ENCODE peak calls at places on chromosomes 6 and 20, in nine cellular contexts. A is HCT116, Q is uterus, B is lower leg skin, U is prostate gland, X is A549, P is endothelial cell of umbilical vein, Z is GM12891, G is ovary. H is an unnamed sample.

GRCh38 chr20:32585011-32585518 is at the start of gene NOL4L:
- DNase-seq in G (no peak), A (no peak), P (no peak), X (no peak), B (no peak), U (no peak), Q (peak), Z (no peak), H (peak)

GRCh38 chr6:107820571-107821261 is 3.4 kb downstream of the SCML4 start:
- DNase-seq in P (peak), Q (no peak), G (no peak), U (no peak), Z (no peak), A (no peak), X (no peak), B (no peak), H (no peak)

GRCh38 chr6:139853302-139853992 is 479.0 kb upstream of the CITED2 start:
- DNase-seq in U (no peak), Z (no peak), B (no peak), G (no peak), X (no peak), A (no peak), P (no peak), Q (no peak), H (no peak)

GRCh38 chr6:106745824-106746610 is 116.6 kb downstream of the QRSL1 start:
- DNase-seq in X (peak), Z (no peak), U (no peak), Q (no peak), G (no peak), P (no peak), B (no peak), A (no peak), H (no peak)

GRCh38 chr6:168188974-168189678 is 110.1 kb upstream of the FRMD1 start:
- DNase-seq in G (no peak), Q (peak), Z (no peak), X (no peak), A (no peak), P (no peak), B (peak), U (no peak), H (no peak)

GRCh38 chr6:17226766-17227338 is 54.3 kb upstream of the RBM24 start:
- DNase-seq in G (no peak), P (no peak), Z (no peak), Q (no peak), X (no peak), U (no peak), A (no peak), B (no peak), H (no peak)

GRCh38 chr20:44651507-44652373 is at the start of gene ADA:
- DNase-seq in Z (no peak), G (peak), X (peak), A (no peak), Q (peak), B (peak), P (peak), U (peak), H (peak)

GRCh38 chr6:121285041-121285440 is 49.2 kb downstream of the TBC1D32 start:
- DNase-seq in G (no peak), U (no peak), B (no peak), Q (no peak), P (no peak), X (peak), A (no peak), Z (no peak), H (no peak)

GRCh38 chr6:11769816-11770545 is 8.6 kb downstream of the ADTRP start:
- DNase-seq in X (no peak), Q (no peak), B (no peak), A (no peak), P (no peak), U (no peak), Z (no peak), G (no peak), H (no peak)

GRCh38 chr6:3403244-3404154 is 53.4 kb downstream of the SLC22A23 start:
- DNase-seq in Q (peak), Z (no peak), X (peak), G (peak), B (peak), P (peak), U (peak), A (no peak), H (no peak)

GRCh38 chr6:30954631-30955366 is 14.0 kb downstream of the MUCL3 start:
- DNase-seq in Q (no peak), B (no peak), A (no peak), X (no peak), U (no peak), G (no peak), P (no peak), Z (no peak), H (no peak)

GRCh38 chr6:146781836-146782235 is 183.1 kb downstream of the ADGB start:
- DNase-seq in A (no peak), P (no peak), Q (no peak), X (no peak), U (no peak), G (no peak), B (no peak), Z (no peak), H (no peak)

GRCh38 chr20:49400410-49400809 is 82.1 kb downstream of the KCNB1 start:
- DNase-seq in U (no peak), P (no peak), X (no peak), G (peak), A (no peak), Z (no peak), B (no peak), Q (peak), H (no peak)

GRCh38 chr20:10200329-10200728 is 18.3 kb upstream of the SNAP25 start:
- DNase-seq in X (no peak), Q (no peak), G (no peak), P (no peak), Z (no peak), A (no peak), B (no peak), U (no peak), H (no peak)

GRCh38 chr6:57104350-57104749 is 14.4 kb downstream of the ZNF451 start:
- DNase-seq in Q (no peak), G (no peak), B (no peak), X (no peak), Z (no peak), A (no peak), P (no peak), U (no peak), H (no peak)

GRCh38 chr20:50438986-50439407 is 71.2 kb upstream of the PTPN1 start:
- DNase-seq in Z (no peak), U (no peak), P (no peak), X (peak), B (no peak), A (peak), Q (no peak), G (no peak), H (no peak)

GRCh38 chr6:118993803-118994231 is 58.9 kb upstream of the MCM9 start:
- DNase-seq in B (no peak), X (no peak), A (no peak), G (no peak), P (no peak), Q (no peak), Z (no peak), U (no peak), H (no peak)

GRCh38 chr6:167153523-167153959 is 4.2 kb downstream of the GPR31 start:
- DNase-seq in A (no peak), P (peak), X (no peak), Q (no peak), Z (no peak), U (no peak), B (no peak), G (no peak), H (peak)

GRCh38 chr6:106728296-106728870 is 99.0 kb downstream of the QRSL1 start:
- DNase-seq in Q (no peak), U (no peak), A (no peak), B (no peak), Z (no peak), G (no peak), X (no peak), P (no peak), H (no peak)

GRCh38 chr20:61639200-61639599 is 387.1 kb downstream of the CDH4 start:
- DNase-seq in U (no peak), G (no peak), A (no peak), Z (no peak), X (no peak), B (no peak), P (no peak), Q (no peak), H (no peak)

GRCh38 chr6:80676386-80676785 is 569.9 kb downstream of the BCKDHB start:
- DNase-seq in G (no peak), U (no peak), X (no peak), P (no peak), Q (no peak), Z (no peak), B (no peak), A (no peak), H (no peak)

GRCh38 chr6:117613920-117614535 is 11.7 kb upstream of the GOPC start:
- DNase-seq in Q (no peak), U (no peak), X (no peak), Z (no peak), G (no peak), B (no peak), P (no peak), A (no peak), H (no peak)

GRCh38 chr6:71197770-71198169 is 90.8 kb upstream of the OGFRL1 start:
- DNase-seq in G (no peak), U (no peak), Q (no peak), Z (no peak), P (no peak), B (no peak), X (no peak), A (no peak), H (no peak)

GRCh38 chr20:57907131-57908083 is 197.6 kb upstream of the PMEPA1 start:
- DNase-seq in B (no peak), X (no peak), P (no peak), G (peak), A (no peak), Q (no peak), U (no peak), Z (no peak), H (no peak)

GRCh38 chr20:58753267-58753928 is 60.8 kb downstream of the NPEPL1 start:
- DNase-seq in G (no peak), X (no peak), A (no peak), Q (no peak), U (no peak), Z (no peak), P (no peak), B (peak), H (peak)

GRCh38 chr6:35065870-35066269 is 75.3 kb downstream of the TCP11 start:
- DNase-seq in Q (no peak), A (no peak), B (no peak), P (no peak), Z (no peak), U (no peak), G (no peak), X (no peak), H (no peak)

GRCh38 chr6:15897063-15897934 is 231.6 kb upstream of the MYLIP start:
- DNase-seq in Z (no peak), G (peak), P (peak), U (no peak), Q (peak), X (no peak), A (no peak), B (no peak), H (no peak)

GRCh38 chr6:45566882-45567281 is 189.1 kb upstream of the SUPT3H start:
- DNase-seq in B (no peak), G (no peak), Q (no peak), Z (no peak), P (no peak), U (no peak), X (no peak), A (peak), H (no peak)

GRCh38 chr20:6707231-6707870 is 60.1 kb upstream of the BMP2 start:
- DNase-seq in Z (no peak), A (no peak), P (no peak), X (no peak), G (no peak), U (no peak), B (no peak), Q (no peak), H (no peak)

GRCh38 chr6:33425668-33426577 is 6.1 kb downstream of the SYNGAP1 start:
- DNase-seq in B (peak), A (peak), P (peak), U (peak), Q (peak), Z (peak), G (peak), X (peak), H (peak)

DNA sequence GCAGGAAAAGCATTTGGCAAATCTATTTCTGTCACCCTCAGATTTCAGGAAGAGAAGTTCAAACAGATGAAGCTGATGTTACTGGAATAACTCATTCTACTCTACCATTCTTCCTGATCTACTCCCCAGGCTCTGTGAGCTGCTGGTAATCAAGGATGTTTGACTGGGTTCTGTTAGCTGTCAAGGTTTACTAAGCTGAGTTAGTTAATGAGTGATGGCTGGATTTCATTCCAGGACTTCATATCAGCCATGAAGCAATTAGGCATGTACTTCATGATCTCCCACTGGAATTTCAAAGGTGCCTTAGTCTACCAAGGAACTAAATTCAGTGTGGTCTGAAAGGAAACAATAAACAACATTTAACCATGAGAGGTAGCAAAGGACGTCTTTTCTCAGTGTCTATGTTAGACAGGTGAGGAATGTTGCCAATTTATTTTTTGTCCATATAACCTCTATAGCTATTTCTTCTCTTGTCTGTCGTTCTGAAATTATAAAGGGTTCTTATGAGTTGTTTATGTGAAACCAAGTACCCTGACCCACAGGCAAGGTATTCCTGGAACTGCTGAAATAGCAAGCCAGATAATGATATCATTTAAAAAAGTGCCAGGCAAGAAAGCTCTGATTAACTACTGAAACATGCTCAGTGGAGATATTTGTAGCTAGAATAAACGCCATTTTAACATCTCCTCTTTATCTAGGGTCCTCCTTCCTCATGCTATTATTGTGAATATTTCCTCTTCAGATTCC is 112.9 kb downstream of the BACH2 start:
- DNase-seq in X (no peak), G (no peak), Z (no peak), U (no peak), Q (no peak), P (no peak), B (no peak), A (no peak), H (no peak)
- TF ChIP-seq POLR2A in X (no peak), G (no peak), Z (no peak), U (no peak), Q (no peak), P (no peak), B (no peak), A (no peak), H (no peak)

GRCh38 chr6:29426654-29427053 is 11.9 kb downstream of the OR12D1 start:
- DNase-seq in B (no peak), X (peak), A (no peak), P (no peak), Q (no peak), Z (no peak), U (no peak), G (no peak), H (no peak)
- TF ChIP-seq POLR2A in B (no peak), X (no peak), A (no peak), P (no peak), Q (no peak), Z (no peak), U (no peak), G (no peak), H (no peak)

GRCh38 chr6:27836080-27836782 is 76.0 kb downstream of the OR2B2 start:
- DNase-seq in Q (no peak), A (no peak), B (no peak), G (no peak), P (peak), X (no peak), U (no peak), Z (no peak), H (no peak)

GRCh38 chr6:27836783-27837635 is 75.2 kb downstream of the OR2B2 start:
- DNase-seq in Z (no peak), B (peak), G (peak), X (peak), Q (peak), A (peak), P (peak), U (peak), H (peak)

GRCh38 chr6:27839303-27840081 is 72.7 kb downstream of the OR2B2 start:
- DNase-seq in X (peak), B (no peak), Z (no peak), U (peak), Q (peak), G (peak), P (peak), A (no peak), H (no peak)

GRCh38 chr6:27840572-27840971 is 71.6 kb downstream of the OR2B2 start:
- DNase-seq in Z (no peak), Q (no peak), P (no peak), A (no peak), U (no peak), G (no peak), X (no peak), B (no peak), H (no peak)

GRCh38 chr6:27837636-27838512 is 74.3 kb downstream of the OR2B2 start:
- DNase-seq in Q (peak), X (peak), P (peak), B (peak), A (peak), U (peak), Z (peak), G (peak), H (peak)
- TF ChIP-seq POLR2A in Q (peak), X (peak), P (peak), B (no peak), A (peak), U (peak), Z (no peak), G (peak), H (peak)

GRCh38 chr20:53304146-53304545 is 289.5 kb downstream of the ZNF217 start:
- DNase-seq in B (no peak), X (no peak), P (no peak), G (no peak), Z (no peak), A (no peak), U (no peak), Q (no peak), H (no peak)

GRCh38 chr20:53309515-53309914 is 284.1 kb downstream of the ZNF217 start:
- DNase-seq in A (no peak), B (no peak), X (no peak), Z (no peak), U (no peak), P (no peak), G (no peak), Q (no peak), H (no peak)
- TF ChIP-seq POLR2A in A (no peak), B (no peak), X (no peak), Z (no peak), U (no peak), P (no peak), G (no peak), Q (no peak), H (no peak)

GRCh38 chr20:52234302-52235045 is 42.9 kb upstream of the ZFP64 start:
- DNase-seq in Q (no peak), B (peak), U (no peak), G (no peak), P (no peak), A (no peak), Z (no peak), X (no peak), H (no peak)
- TF ChIP-seq POLR2A in Q (no peak), B (no peak), U (no peak), G (no peak), P (no peak), A (no peak), Z (no peak), X (no peak), H (no peak)

GRCh38 chr20:14986026-14986655 is 648.7 kb upstream of the FLRT3 start:
- DNase-seq in A (no peak), U (peak), X (peak), Q (peak), B (no peak), P (peak), G (peak), Z (no peak), H (no peak)
- TF ChIP-seq POLR2A in A (no peak), U (no peak), X (no peak), Q (no peak), B (no peak), P (peak), G (no peak), Z (no peak), H (no peak)

DNA sequence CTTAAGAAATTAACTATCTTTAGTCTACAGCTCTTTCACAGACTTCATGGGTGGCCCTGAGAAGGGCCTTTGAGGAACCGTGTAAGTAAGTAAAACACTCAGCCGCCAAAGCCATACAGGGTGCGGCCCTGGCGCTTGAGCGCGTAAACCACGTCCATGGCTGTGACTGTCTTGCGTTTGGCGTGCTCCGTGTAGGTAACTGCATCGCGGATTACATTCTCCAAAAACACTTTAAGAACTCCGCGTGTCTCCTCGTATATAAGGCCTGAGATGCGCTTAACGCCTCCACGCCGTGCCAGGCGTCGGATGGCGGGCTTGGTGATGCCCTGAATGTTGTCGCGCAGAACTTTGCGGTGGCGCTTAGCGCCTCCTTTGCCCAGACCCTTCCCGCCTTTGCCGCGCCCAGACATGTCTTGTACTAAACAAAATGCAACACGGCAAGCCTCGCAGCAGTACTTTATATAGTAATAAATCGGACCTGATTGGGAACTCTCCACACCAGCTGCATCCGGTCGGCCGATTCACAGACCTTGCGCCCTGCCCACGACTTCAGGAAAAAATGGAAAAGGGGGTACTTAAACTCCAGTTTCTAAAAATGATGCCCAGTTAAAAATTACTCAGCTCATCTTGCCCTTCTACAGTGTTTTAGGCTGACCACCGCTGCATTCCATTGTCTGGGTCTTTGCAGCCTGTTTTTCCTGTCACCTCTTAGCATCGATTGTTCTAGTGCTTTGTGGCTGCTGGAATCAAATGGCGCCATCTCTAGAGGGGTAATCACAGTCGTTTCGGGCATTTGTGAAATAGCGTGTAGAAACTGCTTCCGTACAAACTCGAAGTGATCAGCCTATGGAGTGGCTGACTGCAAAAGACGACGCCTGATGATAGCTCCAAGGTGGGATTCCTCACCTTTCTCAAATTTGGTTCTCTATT is 38.8 kb downstream of the OR2B2 start:
- DNase-seq in G (no peak), X (peak), B (peak), P (peak), Q (peak), A (no peak), Z (no peak), U (peak), H (peak)
- TF ChIP-seq POLR2A in G (no peak), X (peak), B (no peak), P (peak), Q (no peak), A (no peak), Z (peak), U (peak), H (no peak)

DNA sequence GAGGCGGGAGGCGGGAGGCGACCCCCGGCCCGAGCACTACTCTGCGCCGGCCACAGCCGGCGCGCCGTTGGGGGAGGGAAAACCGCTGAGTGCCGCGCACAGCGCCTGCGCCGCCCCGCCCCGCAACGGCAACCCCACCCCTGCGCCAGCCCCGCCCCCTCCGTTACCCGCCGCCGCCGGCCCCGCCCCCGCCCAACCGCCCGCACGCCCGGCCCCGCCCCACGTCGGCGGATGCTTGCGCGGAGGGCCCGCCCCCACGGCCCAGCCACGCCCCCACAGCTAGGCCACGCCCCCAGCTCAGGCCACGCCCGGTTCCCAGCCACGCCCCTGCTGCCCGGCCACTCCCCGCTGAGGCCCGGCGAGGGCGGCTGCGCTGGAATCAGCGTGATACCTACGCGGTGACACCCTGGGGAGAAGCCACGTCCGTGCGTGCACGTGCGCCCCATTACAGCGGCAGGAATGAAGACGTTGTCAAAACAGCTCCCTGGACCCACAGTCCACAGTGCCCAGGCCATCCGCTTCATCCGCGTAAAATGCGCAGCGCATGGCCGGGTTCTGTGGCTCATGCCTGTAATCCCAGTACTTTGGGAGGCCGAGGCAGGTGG is at the start of gene TCFL5:
- DNase-seq in P (peak), G (peak), Z (peak), Q (peak), X (peak), B (peak), U (peak), A (peak), H (peak)
- TF ChIP-seq POLR2A in P (no peak), G (no peak), Z (no peak), Q (peak), X (no peak), B (no peak), U (no peak), A (no peak), H (no peak)

H was measured in spleen.